ENCODE peak calls at places on chromosomes 2 and 18, in six cellular contexts. One of them, this sample, is unnamed.

GRCh38 chr2:73107211-73107926 is 5.4 kb downstream of the RAB11FIP5 start:
- DNase-seq in spleen: peak; percentile 86
- DNase-seq in transverse colon: peak; percentile 41
- DNase-seq in K562: no peak
- DNase-seq in psoas muscle: peak; percentile 53
- DNase-seq in heart left ventricle: no peak
- DNase-seq in this sample: no peak

GRCh38 chr2:149090706-149091105 is 52.2 kb downstream of the LYPD6B start:
- DNase-seq in spleen: no peak
- DNase-seq in transverse colon: no peak
- DNase-seq in K562: no peak
- DNase-seq in psoas muscle: no peak
- DNase-seq in heart left ventricle: no peak
- DNase-seq in this sample: no peak

GRCh38 chr18:48892146-48892855 is 58.5 kb downstream of the SMAD7 start:
- DNase-seq in spleen: peak; percentile 69
- DNase-seq in transverse colon: no peak
- DNase-seq in K562: no peak
- DNase-seq in psoas muscle: no peak
- DNase-seq in heart left ventricle: no peak
- DNase-seq in this sample: no peak

GRCh38 chr2:105612049-105612448 is 132.7 kb upstream of the NCK2 start:
- DNase-seq in spleen: no peak
- DNase-seq in transverse colon: no peak
- DNase-seq in K562: no peak
- DNase-seq in psoas muscle: no peak
- DNase-seq in heart left ventricle: no peak
- DNase-seq in this sample: no peak

GRCh38 chr2:130286983-130287655 is 55.6 kb upstream of the IMP4 start:
- DNase-seq in spleen: peak; percentile 71
- DNase-seq in transverse colon: no peak
- DNase-seq in K562: no peak
- DNase-seq in psoas muscle: peak; percentile 12
- DNase-seq in heart left ventricle: no peak
- DNase-seq in this sample: no peak

GRCh38 chr2:24734741-24735140 is 58.5 kb downstream of the PTRHD1 start:
- DNase-seq in spleen: no peak
- DNase-seq in transverse colon: no peak
- DNase-seq in K562: no peak
- DNase-seq in psoas muscle: no peak
- DNase-seq in heart left ventricle: no peak
- DNase-seq in this sample: no peak

GRCh38 chr2:72004976-72005375 is 142.7 kb downstream of the CYP26B1 start:
- DNase-seq in spleen: no peak
- DNase-seq in transverse colon: no peak
- DNase-seq in K562: no peak
- DNase-seq in psoas muscle: no peak
- DNase-seq in heart left ventricle: no peak
- DNase-seq in this sample: no peak

GRCh38 chr2:113052767-113053166 is at the start of gene IL36B:
- DNase-seq in spleen: no peak
- DNase-seq in transverse colon: no peak
- DNase-seq in K562: no peak
- DNase-seq in psoas muscle: no peak
- DNase-seq in heart left ventricle: no peak
- DNase-seq in this sample: no peak

GRCh38 chr2:10405441-10405840 is 42.7 kb downstream of the ODC1 start:
- DNase-seq in spleen: no peak
- DNase-seq in transverse colon: peak; percentile 49
- DNase-seq in K562: no peak
- DNase-seq in psoas muscle: peak; percentile 82
- DNase-seq in heart left ventricle: peak; percentile 41
- DNase-seq in this sample: no peak

GRCh38 chr2:128734521-128735295 is 416.0 kb upstream of the HS6ST1 start:
- DNase-seq in spleen: peak; percentile 83
- DNase-seq in transverse colon: no peak
- DNase-seq in K562: no peak
- DNase-seq in psoas muscle: peak; percentile 37
- DNase-seq in heart left ventricle: no peak
- DNase-seq in this sample: peak; percentile 65

GRCh38 chr2:28956415-28956826 is 24.7 kb upstream of the TOGARAM2 start:
- DNase-seq in spleen: no peak
- DNase-seq in transverse colon: no peak
- DNase-seq in K562: peak; percentile 52
- DNase-seq in psoas muscle: no peak
- DNase-seq in heart left ventricle: no peak
- DNase-seq in this sample: no peak

GRCh38 chr2:214220251-214220650 is 190.6 kb upstream of the VWC2L start:
- DNase-seq in spleen: no peak
- DNase-seq in transverse colon: no peak
- DNase-seq in K562: no peak
- DNase-seq in psoas muscle: no peak
- DNase-seq in heart left ventricle: no peak
- DNase-seq in this sample: no peak

GRCh38 chr2:200397785-200398184 is 91.3 kb downstream of the SPATS2L start:
- DNase-seq in spleen: no peak
- DNase-seq in transverse colon: no peak
- DNase-seq in K562: no peak
- DNase-seq in psoas muscle: no peak
- DNase-seq in heart left ventricle: no peak
- DNase-seq in this sample: no peak

GRCh38 chr2:5915926-5916325 is 223.7 kb downstream of the SOX11 start:
- DNase-seq in spleen: no peak
- DNase-seq in transverse colon: no peak
- DNase-seq in K562: peak; percentile 9
- DNase-seq in psoas muscle: no peak
- DNase-seq in heart left ventricle: no peak
- DNase-seq in this sample: peak; percentile 41

GRCh38 chr2:110173523-110173922 is 31.3 kb downstream of the NPHP1 start:
- DNase-seq in spleen: no peak
- DNase-seq in transverse colon: no peak
- DNase-seq in K562: no peak
- DNase-seq in psoas muscle: no peak
- DNase-seq in heart left ventricle: no peak
- DNase-seq in this sample: no peak

GRCh38 chr2:118832071-118832790 is 15.2 kb downstream of the EN1 start:
- DNase-seq in spleen: no peak
- DNase-seq in transverse colon: no peak
- DNase-seq in K562: no peak
- DNase-seq in psoas muscle: no peak
- DNase-seq in heart left ventricle: no peak
- DNase-seq in this sample: no peak
- H3K4me1 ChIP-seq in spleen: peaks cover 20% of the 10 kb centered on the region
- H3K4me1 ChIP-seq in transverse colon: peaks cover 9% of the 10 kb centered on the region
- H3K4me1 ChIP-seq in K562: no peaks in the 10 kb centered on the region
- H3K4me1 ChIP-seq in psoas muscle: no peaks in the 10 kb centered on the region
- H3K4me1 ChIP-seq in heart left ventricle: peaks cover 14% of the 10 kb centered on the region
- H3K4me1 ChIP-seq in this sample: no peaks in the 10 kb centered on the region

DNA sequence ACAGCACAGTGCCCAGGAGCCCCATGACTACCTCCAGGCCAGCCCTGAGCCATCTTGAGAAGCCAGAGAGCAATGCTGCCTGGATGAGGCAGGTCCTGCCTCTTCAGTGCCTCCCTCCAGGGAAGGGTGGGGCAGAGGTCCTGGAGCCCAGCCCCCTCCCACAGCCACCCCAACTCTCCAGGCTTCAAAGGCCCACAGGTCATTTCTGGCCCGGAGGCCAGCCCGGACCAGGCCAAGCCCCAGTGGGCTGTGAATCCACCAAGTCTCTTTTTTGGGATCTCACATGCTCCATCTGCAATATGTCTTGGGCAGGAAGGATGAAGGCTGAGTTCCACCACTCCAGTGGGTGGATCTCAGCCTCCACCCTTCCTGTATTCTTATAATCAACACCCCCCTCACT is 36.7 kb downstream of the SDC1 start:
- DNase-seq in spleen: no peak
- DNase-seq in transverse colon: no peak
- DNase-seq in K562: no peak
- DNase-seq in psoas muscle: no peak
- DNase-seq in heart left ventricle: no peak
- DNase-seq in this sample: no peak
- H3K4me1 ChIP-seq in spleen: no peaks in the 10 kb centered on the region
- H3K4me1 ChIP-seq in transverse colon: peaks cover 7% of the 10 kb centered on the region
- H3K4me1 ChIP-seq in K562: peaks cover 16% of the 10 kb centered on the region
- H3K4me1 ChIP-seq in psoas muscle: no peaks in the 10 kb centered on the region
- H3K4me1 ChIP-seq in heart left ventricle: peaks cover 17% of the 10 kb centered on the region
- H3K4me1 ChIP-seq in this sample: no peaks in the 10 kb centered on the region

DNA sequence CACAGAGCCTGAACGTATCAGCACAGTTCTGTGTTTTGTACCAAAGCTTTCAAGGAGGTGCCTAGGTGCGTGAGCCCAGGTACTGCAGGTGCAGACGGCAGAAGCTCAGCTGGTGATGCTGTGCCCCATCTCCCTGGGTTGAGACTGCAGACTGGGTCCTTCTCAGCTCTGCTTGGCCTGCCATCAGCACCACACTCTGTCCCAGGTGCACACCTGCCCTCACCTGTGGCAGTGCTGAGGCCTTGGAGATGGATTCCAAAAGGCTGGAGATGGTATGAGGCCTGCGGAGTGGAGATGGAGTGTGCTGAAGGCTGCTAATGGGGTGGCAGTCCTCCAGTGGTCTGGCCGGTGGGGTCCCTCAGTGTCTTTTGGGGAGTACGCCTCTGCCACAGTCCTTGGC is 9.3 kb downstream of the LDLRAD4 start:
- DNase-seq in spleen: no peak
- DNase-seq in transverse colon: no peak
- DNase-seq in K562: no peak
- DNase-seq in psoas muscle: no peak
- DNase-seq in heart left ventricle: no peak
- DNase-seq in this sample: no peak
- H3K4me1 ChIP-seq in spleen: peaks cover 10% of the 10 kb centered on the region
- H3K4me1 ChIP-seq in transverse colon: peaks cover 13% of the 10 kb centered on the region
- H3K4me1 ChIP-seq in K562: no peaks in the 10 kb centered on the region
- H3K4me1 ChIP-seq in psoas muscle: peaks cover 34% of the 10 kb centered on the region
- H3K4me1 ChIP-seq in heart left ventricle: peaks cover 31% of the 10 kb centered on the region
- H3K4me1 ChIP-seq in this sample: no peaks in the 10 kb centered on the region

GRCh38 chr2:68833162-68833561 is 38.0 kb downstream of the BMP10 start:
- DNase-seq in spleen: no peak
- DNase-seq in transverse colon: no peak
- DNase-seq in K562: no peak
- DNase-seq in psoas muscle: no peak
- DNase-seq in heart left ventricle: no peak
- DNase-seq in this sample: no peak
- H3K4me1 ChIP-seq in spleen: peaks cover 88% of the 10 kb centered on the region
- H3K4me1 ChIP-seq in transverse colon: peaks cover 31% of the 10 kb centered on the region
- H3K4me1 ChIP-seq in K562: peaks cover 64% of the 10 kb centered on the region
- H3K4me1 ChIP-seq in psoas muscle: peaks cover 28% of the 10 kb centered on the region
- H3K4me1 ChIP-seq in heart left ventricle: peaks cover 95% of the 10 kb centered on the region
- H3K4me1 ChIP-seq in this sample: peaks cover 72% of the 10 kb centered on the region

GRCh38 chr2:160228141-160228963 is 28.3 kb upstream of the ITGB6 start:
- DNase-seq in spleen: no peak
- DNase-seq in transverse colon: no peak
- DNase-seq in K562: no peak
- DNase-seq in psoas muscle: no peak
- DNase-seq in heart left ventricle: no peak
- DNase-seq in this sample: no peak

GRCh38 chr2:160225722-160226121 is 25.6 kb upstream of the ITGB6 start:
- DNase-seq in spleen: no peak
- DNase-seq in transverse colon: peak; percentile 27
- DNase-seq in K562: no peak
- DNase-seq in psoas muscle: no peak
- DNase-seq in heart left ventricle: no peak
- DNase-seq in this sample: no peak

GRCh38 chr2:160229591-160229990 is 29.5 kb upstream of the ITGB6 start:
- DNase-seq in spleen: no peak
- DNase-seq in transverse colon: no peak
- DNase-seq in K562: no peak
- DNase-seq in psoas muscle: no peak
- DNase-seq in heart left ventricle: no peak
- DNase-seq in this sample: no peak

GRCh38 chr2:160226367-160226766 is 26.3 kb upstream of the ITGB6 start:
- DNase-seq in spleen: no peak
- DNase-seq in transverse colon: no peak
- DNase-seq in K562: no peak
- DNase-seq in psoas muscle: no peak
- DNase-seq in heart left ventricle: no peak
- DNase-seq in this sample: peak; percentile 7

GRCh38 chr2:160227252-160227651 is 27.2 kb upstream of the ITGB6 start:
- DNase-seq in spleen: no peak
- DNase-seq in transverse colon: peak; percentile 14
- DNase-seq in K562: no peak
- DNase-seq in psoas muscle: peak; percentile 41
- DNase-seq in heart left ventricle: no peak
- DNase-seq in this sample: no peak
- H3K4me1 ChIP-seq in spleen: no peaks in the 10 kb centered on the region
- H3K4me1 ChIP-seq in transverse colon: peaks cover 10% of the 10 kb centered on the region
- H3K4me1 ChIP-seq in K562: no peaks in the 10 kb centered on the region
- H3K4me1 ChIP-seq in psoas muscle: peaks cover 81% of the 10 kb centered on the region
- H3K4me1 ChIP-seq in heart left ventricle: peaks cover 33% of the 10 kb centered on the region
- H3K4me1 ChIP-seq in this sample: no peaks in the 10 kb centered on the region

DNA sequence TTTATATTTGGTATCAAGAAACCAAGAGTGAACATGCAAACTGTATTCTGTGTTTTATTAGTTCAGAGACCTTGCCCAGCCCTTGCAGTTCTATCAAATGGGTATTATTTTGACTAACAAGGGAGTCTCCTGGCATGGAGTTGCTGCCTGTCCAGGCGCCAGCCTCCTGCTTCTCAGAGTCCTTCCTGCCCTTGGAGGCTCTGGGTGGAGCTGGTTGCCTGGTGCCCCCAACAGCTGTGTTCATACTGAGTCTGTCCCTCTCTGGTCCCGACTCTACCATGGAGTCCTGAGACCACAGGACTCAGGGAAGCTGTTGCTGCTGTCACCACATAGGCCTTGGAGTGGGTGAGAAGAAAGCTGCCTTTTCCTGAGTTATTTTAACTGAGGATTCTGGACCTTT is 26.3 kb upstream of the GREB1 start:
- DNase-seq in spleen: no peak
- DNase-seq in transverse colon: no peak
- DNase-seq in K562: no peak
- DNase-seq in psoas muscle: no peak
- DNase-seq in heart left ventricle: no peak
- DNase-seq in this sample: no peak
- H3K4me1 ChIP-seq in spleen: no peaks in the 10 kb centered on the region
- H3K4me1 ChIP-seq in transverse colon: no peaks in the 10 kb centered on the region
- H3K4me1 ChIP-seq in K562: peaks cover 4% of the 10 kb centered on the region
- H3K4me1 ChIP-seq in psoas muscle: peaks cover 17% of the 10 kb centered on the region
- H3K4me1 ChIP-seq in heart left ventricle: no peaks in the 10 kb centered on the region
- H3K4me1 ChIP-seq in this sample: no peaks in the 10 kb centered on the region

DNA sequence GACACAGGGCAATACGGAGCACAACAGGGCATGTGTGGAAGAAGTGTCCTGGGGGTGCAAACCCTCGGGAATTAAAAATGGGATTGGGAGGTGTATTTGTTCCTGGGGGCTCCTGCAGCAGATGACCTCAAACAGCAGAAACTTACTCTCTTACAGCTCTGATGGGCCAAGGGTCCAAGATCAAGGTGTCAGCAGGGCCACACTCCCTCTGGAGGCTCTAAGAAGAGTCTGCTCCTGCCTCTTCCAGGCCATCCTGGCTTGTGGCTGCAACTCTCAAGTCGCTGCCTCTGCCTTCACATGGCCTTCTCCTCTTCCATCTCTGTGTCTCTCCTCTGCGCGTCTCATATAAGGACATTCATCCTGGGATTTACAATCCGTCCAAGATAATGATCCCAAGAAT is 12.4 kb upstream of the SPATA3 start:
- DNase-seq in spleen: no peak
- DNase-seq in transverse colon: no peak
- DNase-seq in K562: no peak
- DNase-seq in psoas muscle: no peak
- DNase-seq in heart left ventricle: no peak
- DNase-seq in this sample: no peak
- H3K4me1 ChIP-seq in spleen: peaks cover 11% of the 10 kb centered on the region
- H3K4me1 ChIP-seq in transverse colon: no peaks in the 10 kb centered on the region
- H3K4me1 ChIP-seq in K562: peaks cover 2% of the 10 kb centered on the region
- H3K4me1 ChIP-seq in psoas muscle: peaks cover 4% of the 10 kb centered on the region
- H3K4me1 ChIP-seq in heart left ventricle: peaks cover 5% of the 10 kb centered on the region
- H3K4me1 ChIP-seq in this sample: no peaks in the 10 kb centered on the region